ENCODE peak calls at places on chromosomes 2 and 18, in four cellular contexts. S is K562, C is GM12878, I is H1. G is an unnamed sample.

GRCh38 chr2:191169456-191170300 is 18.9 kb upstream of the STAT4 start:
- DNase-seq in S (no peak), C (no peak), I (no peak), G (no peak)

GRCh38 chr2:237092920-237093781 is 7.5 kb downstream of the COPS8 start:
- DNase-seq in S (no peak), C (no peak), I (no peak), G (no peak)

GRCh38 chr2:25740810-25741381 is 67.5 kb upstream of the DTNB start:
- DNase-seq in S (no peak), C (no peak), I (no peak), G (no peak)

GRCh38 chr2:120660771-120661459 is 74.8 kb upstream of the GLI2 start:
- DNase-seq in S (no peak), C (no peak), I (no peak), G (no peak)

GRCh38 chr18:75213610-75214009 is 3.0 kb downstream of the TSHZ1 start:
- DNase-seq in S (no peak), C (no peak), I (no peak), G (no peak)

GRCh38 chr2:72694715-72695496 is 130.9 kb downstream of the EXOC6B start:
- DNase-seq in S (peak), C (no peak), I (no peak), G (peak)

GRCh38 chr2:12819098-12819465 is 102.3 kb downstream of the TRIB2 start:
- DNase-seq in S (no peak), C (no peak), I (no peak), G (no peak)

GRCh38 chr2:101440127-101440738 is 34.7 kb downstream of the RFX8 start:
- DNase-seq in S (peak), C (no peak), I (no peak), G (peak)

GRCh38 chr2:214196260-214196659 is 214.6 kb upstream of the VWC2L start:
- DNase-seq in S (no peak), C (no peak), I (no peak), G (no peak)

GRCh38 chr2:3279236-3279960 is 98.2 kb downstream of the EIPR1 start:
- DNase-seq in S (no peak), C (no peak), I (no peak), G (no peak)

GRCh38 chr18:45860492-45860891 is 35.0 kb downstream of the SIGLEC15 start:
- DNase-seq in S (no peak), C (no peak), I (no peak), G (no peak)

GRCh38 chr2:233209978-233210680 is 41.3 kb upstream of the ATG16L1 start:
- DNase-seq in S (no peak), C (no peak), I (no peak), G (no peak)

GRCh38 chr2:892892-893291 is 57.8 kb upstream of the SNTG2 start:
- DNase-seq in S (no peak), C (no peak), I (no peak), G (no peak)

GRCh38 chr2:174025271-174026121 is 60.3 kb upstream of the SP3 start:
- DNase-seq in S (no peak), C (no peak), I (no peak), G (peak)

GRCh38 chr2:174026122-174026845 is 61.1 kb upstream of the SP3 start:
- DNase-seq in S (no peak), C (no peak), I (no peak), G (no peak)

GRCh38 chr2:174024524-174025270 is 59.5 kb upstream of the SP3 start:
- DNase-seq in S (no peak), C (no peak), I (no peak), G (no peak)

GRCh38 chr2:174028935-174029334 is 63.8 kb upstream of the SP3 start:
- DNase-seq in S (no peak), C (no peak), I (no peak), G (no peak)

DNA sequence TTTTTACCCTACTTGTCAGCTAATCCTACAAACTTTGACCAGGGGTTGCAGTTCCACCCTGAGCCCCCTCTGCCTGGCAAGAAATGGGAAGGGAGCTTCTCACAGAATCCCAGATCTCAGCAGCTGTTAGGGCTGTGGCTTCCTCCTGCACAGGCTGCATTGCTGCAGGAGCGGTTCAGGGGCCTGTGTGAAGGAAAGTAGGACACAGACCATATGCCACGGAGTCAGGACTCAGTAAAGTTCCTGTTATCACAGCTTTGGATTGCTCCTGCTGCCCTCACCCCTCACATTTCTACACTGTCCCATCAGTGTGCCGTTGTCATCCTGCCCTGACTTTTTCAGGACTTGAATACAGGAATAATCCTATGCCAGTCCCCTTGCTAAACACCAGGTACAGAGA is 62.8 kb upstream of the SP3 start:
- DNase-seq in S (no peak), C (no peak), I (no peak), G (no peak)
- H2AFZ ChIP-seq in S (peak), C (no peak), I (peak), G (no peak)

DNA sequence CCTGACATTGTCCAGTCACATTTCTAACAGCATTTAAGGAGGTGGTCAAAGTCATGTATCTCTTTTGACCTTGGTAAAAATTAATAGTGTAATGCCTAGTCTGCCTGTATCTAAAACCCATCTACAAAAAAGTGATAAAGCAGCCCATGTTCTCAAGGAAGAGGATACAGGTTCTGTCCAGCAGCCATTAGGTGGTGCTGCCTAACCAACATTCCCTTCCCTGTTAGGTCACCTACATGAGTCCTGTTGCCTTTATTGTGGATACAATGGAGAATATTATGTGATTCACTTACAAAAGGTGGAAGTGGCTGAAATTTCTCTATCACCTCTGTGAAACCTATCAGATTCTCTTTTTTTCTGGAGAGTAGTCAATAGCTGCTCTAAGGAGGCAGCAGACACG is 52.5 kb downstream of the AQP4 start:
- DNase-seq in S (peak), C (peak), I (no peak), G (peak)
- TF ChIP-seq BRCA1 in S (no peak), C (no peak), I (no peak), G (no peak)

DNA sequence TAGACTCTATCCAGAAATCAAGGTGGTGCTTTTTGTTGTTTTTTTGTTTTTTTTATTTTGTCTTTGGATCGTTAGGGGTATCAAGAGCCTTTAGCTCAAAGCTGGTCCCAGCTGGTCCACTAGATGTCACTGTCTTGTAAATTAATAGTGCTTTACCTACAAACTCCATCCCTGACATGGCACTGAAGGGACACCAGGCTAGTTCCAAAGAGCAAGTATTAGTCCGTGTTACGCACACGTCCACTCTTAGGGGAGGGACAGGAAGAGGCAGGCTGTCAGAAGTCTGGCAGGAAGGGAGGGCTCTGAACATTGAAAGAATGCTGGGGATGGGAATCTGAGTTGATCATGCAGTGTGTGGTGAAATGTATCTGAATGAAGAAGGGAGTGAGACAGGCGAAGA is 85.9 kb upstream of the CCBE1 start:
- DNase-seq in S (peak), C (peak), I (peak), G (peak)
- TF ChIP-seq ATF3 in S (no peak), C (no peak), I (no peak), G (no peak)

GRCh38 chr2:169799555-169799954 is 884 bp downstream of the SSB start:
- DNase-seq in S (peak), C (no peak), I (no peak), G (peak)
- H2AFZ ChIP-seq in S (peak), C (peak), I (no peak), G (no peak)

DNA sequence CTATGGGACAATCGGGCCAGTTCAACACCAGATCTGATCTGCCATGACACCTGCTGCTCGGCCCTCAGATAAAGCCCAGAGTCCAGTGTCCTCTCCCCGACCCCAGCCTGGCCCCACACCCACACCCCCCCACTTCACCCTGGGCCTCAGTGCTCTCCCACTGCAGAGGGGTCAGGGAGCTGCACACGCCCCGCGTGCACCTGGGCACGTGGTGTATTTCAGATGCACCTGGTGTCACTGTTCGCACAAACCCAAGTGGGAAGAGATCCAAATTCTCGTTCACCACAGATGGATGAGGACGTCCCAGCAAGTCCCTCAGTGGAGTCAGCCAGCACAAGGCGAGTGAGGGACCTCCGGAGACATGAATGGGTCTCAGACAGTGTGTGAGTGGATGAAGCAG is 161.3 kb downstream of the RTP5 start:
- DNase-seq in S (no peak), C (no peak), I (no peak), G (no peak)
- TF ChIP-seq BRCA1 in S (no peak), C (no peak), I (no peak), G (no peak)

GRCh38 chr2:85353876-85354285 is 447 bp downstream of the RETSAT start:
- DNase-seq in S (peak), C (no peak), I (no peak), G (peak)
- TF ChIP-seq ATF3 in S (peak), C (no peak), I (no peak), G (no peak)

GRCh38 chr2:130375291-130376266 is 19.7 kb downstream of the PTPN18 start:
- DNase-seq in S (no peak), C (no peak), I (no peak), G (no peak)
- H2AFZ ChIP-seq in S (no peak), C (no peak), I (no peak), G (no peak)

GRCh38 chr2:75751360-75751759 is 40.6 kb upstream of the GCFC2 start:
- DNase-seq in S (no peak), C (peak), I (no peak), G (no peak)

GRCh38 chr2:75751824-75752468 is 41.2 kb upstream of the GCFC2 start:
- DNase-seq in S (no peak), C (no peak), I (no peak), G (no peak)

GRCh38 chr2:75752828-75753227 is 42.1 kb upstream of the GCFC2 start:
- DNase-seq in S (no peak), C (no peak), I (no peak), G (no peak)
- TF ChIP-seq BRCA1 in S (no peak), C (no peak), I (no peak), G (no peak)